ENCODE peak calls at places on chromosomes 3 and 15, in seven cellular contexts. One of them, this sample, is unnamed.

GRCh38 chr3:156902916-156903315 is 76.8 kb downstream of the LEKR1 start:
- DNase-seq in prostate gland: no peak
- DNase-seq in lower leg skin: no peak
- DNase-seq in heart left ventricle: no peak
- DNase-seq in A549: no peak
- DNase-seq in esophagus squamous epithelium: no peak
- DNase-seq in K562: no peak
- DNase-seq in this sample: no peak

GRCh38 chr3:128590948-128591347 is 59.7 kb downstream of the RPN1 start:
- DNase-seq in prostate gland: no peak
- DNase-seq in lower leg skin: no peak
- DNase-seq in heart left ventricle: no peak
- DNase-seq in A549: no peak
- DNase-seq in esophagus squamous epithelium: no peak
- DNase-seq in K562: peak
- DNase-seq in this sample: no peak

GRCh38 chr15:98906712-98907083 is 100.9 kb downstream of the PGPEP1L start:
- DNase-seq in prostate gland: no peak
- DNase-seq in lower leg skin: no peak
- DNase-seq in heart left ventricle: peak
- DNase-seq in A549: no peak
- DNase-seq in esophagus squamous epithelium: no peak
- DNase-seq in K562: no peak
- DNase-seq in this sample: no peak

GRCh38 chr3:37338500-37338899 is 164.1 kb upstream of the LRRFIP2 start:
- DNase-seq in prostate gland: no peak
- DNase-seq in lower leg skin: no peak
- DNase-seq in heart left ventricle: no peak
- DNase-seq in A549: no peak
- DNase-seq in esophagus squamous epithelium: no peak
- DNase-seq in K562: no peak
- DNase-seq in this sample: no peak

GRCh38 chr3:144142151-144142855 is 170.7 kb downstream of the DIPK2A start:
- DNase-seq in prostate gland: no peak
- DNase-seq in lower leg skin: no peak
- DNase-seq in heart left ventricle: peak
- DNase-seq in A549: no peak
- DNase-seq in esophagus squamous epithelium: no peak
- DNase-seq in K562: no peak
- DNase-seq in this sample: no peak

GRCh38 chr15:74893627-74894026 is 3.8 kb downstream of the MPI start:
- DNase-seq in prostate gland: no peak
- DNase-seq in lower leg skin: no peak
- DNase-seq in heart left ventricle: no peak
- DNase-seq in A549: no peak
- DNase-seq in esophagus squamous epithelium: no peak
- DNase-seq in K562: no peak
- DNase-seq in this sample: no peak

GRCh38 chr3:128317698-128318231 is 148.9 kb downstream of the DNAJB8 start:
- DNase-seq in prostate gland: no peak
- DNase-seq in lower leg skin: peak
- DNase-seq in heart left ventricle: no peak
- DNase-seq in A549: no peak
- DNase-seq in esophagus squamous epithelium: no peak
- DNase-seq in K562: no peak
- DNase-seq in this sample: no peak

GRCh38 chr3:124299831-124300230 is 307.9 kb upstream of the ROPN1 start:
- DNase-seq in prostate gland: no peak
- DNase-seq in lower leg skin: no peak
- DNase-seq in heart left ventricle: no peak
- DNase-seq in A549: no peak
- DNase-seq in esophagus squamous epithelium: no peak
- DNase-seq in K562: no peak
- DNase-seq in this sample: no peak

GRCh38 chr15:71752604-71753289 is 57.6 kb upstream of the NR2E3 start:
- DNase-seq in prostate gland: peak
- DNase-seq in lower leg skin: no peak
- DNase-seq in heart left ventricle: no peak
- DNase-seq in A549: peak
- DNase-seq in esophagus squamous epithelium: no peak
- DNase-seq in K562: no peak
- DNase-seq in this sample: no peak

GRCh38 chr3:189981668-189982067 is 139.0 kb downstream of the P3H2 start:
- DNase-seq in prostate gland: no peak
- DNase-seq in lower leg skin: no peak
- DNase-seq in heart left ventricle: no peak
- DNase-seq in A549: no peak
- DNase-seq in esophagus squamous epithelium: no peak
- DNase-seq in K562: no peak
- DNase-seq in this sample: no peak

GRCh38 chr3:151979914-151980313 is 106.5 kb downstream of the SUCNR1 start:
- DNase-seq in prostate gland: no peak
- DNase-seq in lower leg skin: no peak
- DNase-seq in heart left ventricle: no peak
- DNase-seq in A549: no peak
- DNase-seq in esophagus squamous epithelium: no peak
- DNase-seq in K562: no peak
- DNase-seq in this sample: no peak

GRCh38 chr3:9915252-9916141 is 1.4 kb upstream of the IL17RC start:
- DNase-seq in prostate gland: peak
- DNase-seq in lower leg skin: peak
- DNase-seq in heart left ventricle: peak
- DNase-seq in A549: no peak
- DNase-seq in esophagus squamous epithelium: no peak
- DNase-seq in K562: no peak
- DNase-seq in this sample: peak

GRCh38 chr15:86054338-86054737 is 25.3 kb upstream of the AGBL1 start:
- DNase-seq in prostate gland: no peak
- DNase-seq in lower leg skin: no peak
- DNase-seq in heart left ventricle: no peak
- DNase-seq in A549: no peak
- DNase-seq in esophagus squamous epithelium: no peak
- DNase-seq in K562: no peak
- DNase-seq in this sample: no peak

GRCh38 chr3:139533781-139534443 is 5.6 kb downstream of the RBP1 start:
- DNase-seq in prostate gland: no peak
- DNase-seq in lower leg skin: no peak
- DNase-seq in heart left ventricle: peak
- DNase-seq in A549: no peak
- DNase-seq in esophagus squamous epithelium: no peak
- DNase-seq in K562: peak
- DNase-seq in this sample: no peak

GRCh38 chr3:21634112-21634511 is 116.9 kb downstream of the ZNF385D start:
- DNase-seq in prostate gland: no peak
- DNase-seq in lower leg skin: no peak
- DNase-seq in heart left ventricle: no peak
- DNase-seq in A549: no peak
- DNase-seq in esophagus squamous epithelium: no peak
- DNase-seq in K562: no peak
- DNase-seq in this sample: no peak

GRCh38 chr15:27842526-27842925 is 256.6 kb downstream of the OCA2 start:
- DNase-seq in prostate gland: no peak
- DNase-seq in lower leg skin: no peak
- DNase-seq in heart left ventricle: no peak
- DNase-seq in A549: no peak
- DNase-seq in esophagus squamous epithelium: no peak
- DNase-seq in K562: no peak
- DNase-seq in this sample: no peak

GRCh38 chr15:52789008-52789600 is 1.0 kb downstream of the ONECUT1 start:
- DNase-seq in prostate gland: no peak
- DNase-seq in lower leg skin: no peak
- DNase-seq in heart left ventricle: no peak
- DNase-seq in A549: no peak
- DNase-seq in esophagus squamous epithelium: no peak
- DNase-seq in K562: no peak
- DNase-seq in this sample: no peak

GRCh38 chr3:42855219-42855546 is 20.5 kb downstream of the CYP8B1 start:
- DNase-seq in prostate gland: no peak
- DNase-seq in lower leg skin: no peak
- DNase-seq in heart left ventricle: no peak
- DNase-seq in A549: no peak
- DNase-seq in esophagus squamous epithelium: no peak
- DNase-seq in K562: no peak
- DNase-seq in this sample: no peak

GRCh38 chr15:45664451-45664850 is 29.6 kb downstream of the SQOR start:
- DNase-seq in prostate gland: no peak
- DNase-seq in lower leg skin: no peak
- DNase-seq in heart left ventricle: no peak
- DNase-seq in A549: no peak
- DNase-seq in esophagus squamous epithelium: no peak
- DNase-seq in K562: no peak
- DNase-seq in this sample: no peak

GRCh38 chr3:32428092-32429068 is 36.7 kb downstream of the CMTM7 start:
- DNase-seq in prostate gland: no peak
- DNase-seq in lower leg skin: peak
- DNase-seq in heart left ventricle: no peak
- DNase-seq in A549: no peak
- DNase-seq in esophagus squamous epithelium: no peak
- DNase-seq in K562: no peak
- DNase-seq in this sample: no peak

GRCh38 chr15:64151727-64152506 is at the start of gene SNX22:
- DNase-seq in prostate gland: no peak
- DNase-seq in lower leg skin: peak
- DNase-seq in heart left ventricle: no peak
- DNase-seq in A549: no peak
- DNase-seq in esophagus squamous epithelium: no peak
- DNase-seq in K562: no peak
- DNase-seq in this sample: no peak

GRCh38 chr3:71055602-71056001 is 527.9 kb downstream of the FOXP1 start:
- DNase-seq in prostate gland: peak
- DNase-seq in lower leg skin: no peak
- DNase-seq in heart left ventricle: no peak
- DNase-seq in A549: no peak
- DNase-seq in esophagus squamous epithelium: no peak
- DNase-seq in K562: no peak
- DNase-seq in this sample: no peak

GRCh38 chr3:129164500-129164899 is 3.6 kb upstream of the ISY1 start:
- DNase-seq in prostate gland: no peak
- DNase-seq in lower leg skin: no peak
- DNase-seq in heart left ventricle: no peak
- DNase-seq in A549: no peak
- DNase-seq in esophagus squamous epithelium: no peak
- DNase-seq in K562: no peak
- DNase-seq in this sample: no peak

GRCh38 chr3:99394831-99395733 is 243.3 kb upstream of the COL8A1 start:
- DNase-seq in prostate gland: no peak
- DNase-seq in lower leg skin: no peak
- DNase-seq in heart left ventricle: no peak
- DNase-seq in A549: no peak
- DNase-seq in esophagus squamous epithelium: no peak
- DNase-seq in K562: no peak
- DNase-seq in this sample: no peak

GRCh38 chr15:29968099-29968892 is 114.5 kb upstream of the GOLGA8J start:
- DNase-seq in prostate gland: no peak
- DNase-seq in lower leg skin: no peak
- DNase-seq in heart left ventricle: no peak
- DNase-seq in A549: peak
- DNase-seq in esophagus squamous epithelium: no peak
- DNase-seq in K562: no peak
- DNase-seq in this sample: no peak

GRCh38 chr15:88621789-88622604 is 857 bp downstream of the AEN start:
- DNase-seq in prostate gland: no peak
- DNase-seq in lower leg skin: no peak
- DNase-seq in heart left ventricle: no peak
- DNase-seq in A549: peak
- DNase-seq in esophagus squamous epithelium: no peak
- DNase-seq in K562: no peak
- DNase-seq in this sample: no peak
- TF ChIP-seq POLR2A in prostate gland: no peak
- TF ChIP-seq POLR2A in lower leg skin: no peak
- TF ChIP-seq POLR2A in heart left ventricle: no peak
- TF ChIP-seq POLR2A in A549: no peak
- TF ChIP-seq POLR2A in esophagus squamous epithelium: no peak
- TF ChIP-seq POLR2A in K562: peak
- TF ChIP-seq POLR2A in this sample: no peak

GRCh38 chr3:53185761-53186465 is 24.9 kb downstream of the PRKCD start:
- DNase-seq in prostate gland: no peak
- DNase-seq in lower leg skin: no peak
- DNase-seq in heart left ventricle: no peak
- DNase-seq in A549: no peak
- DNase-seq in esophagus squamous epithelium: no peak
- DNase-seq in K562: no peak
- DNase-seq in this sample: no peak

GRCh38 chr3:53186726-53187125 is 25.7 kb downstream of the PRKCD start:
- DNase-seq in prostate gland: no peak
- DNase-seq in lower leg skin: no peak
- DNase-seq in heart left ventricle: no peak
- DNase-seq in A549: no peak
- DNase-seq in esophagus squamous epithelium: no peak
- DNase-seq in K562: no peak
- DNase-seq in this sample: no peak

GRCh38 chr3:53183514-53183913 is 22.5 kb downstream of the PRKCD start:
- DNase-seq in prostate gland: no peak
- DNase-seq in lower leg skin: no peak
- DNase-seq in heart left ventricle: peak
- DNase-seq in A549: no peak
- DNase-seq in esophagus squamous epithelium: no peak
- DNase-seq in K562: no peak
- DNase-seq in this sample: no peak

GRCh38 chr3:53182759-53183355 is 21.8 kb downstream of the PRKCD start:
- DNase-seq in prostate gland: no peak
- DNase-seq in lower leg skin: no peak
- DNase-seq in heart left ventricle: no peak
- DNase-seq in A549: no peak
- DNase-seq in esophagus squamous epithelium: no peak
- DNase-seq in K562: no peak
- DNase-seq in this sample: no peak

DNA sequence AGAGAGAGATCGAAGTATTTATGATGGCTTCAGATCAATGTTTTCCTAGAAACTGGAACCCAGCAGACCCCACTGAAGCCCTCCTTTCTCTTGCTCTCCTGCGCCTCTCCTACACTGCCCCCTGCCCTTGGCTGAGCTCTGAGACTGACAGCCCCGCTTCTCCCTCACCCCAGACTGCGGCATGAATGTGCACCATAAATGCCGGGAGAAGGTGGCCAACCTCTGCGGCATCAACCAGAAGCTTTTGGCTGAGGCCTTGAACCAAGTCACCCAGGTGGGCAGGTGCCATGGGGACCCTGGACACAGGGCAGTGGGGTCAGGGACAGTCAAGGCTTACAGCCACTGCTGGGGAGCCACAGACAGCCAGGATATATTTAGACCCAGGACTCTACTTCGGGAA is 23.7 kb downstream of the PRKCD start:
- DNase-seq in prostate gland: no peak
- DNase-seq in lower leg skin: no peak
- DNase-seq in heart left ventricle: peak
- DNase-seq in A549: no peak
- DNase-seq in esophagus squamous epithelium: no peak
- DNase-seq in K562: no peak
- DNase-seq in this sample: peak
- TF ChIP-seq POLR2A in prostate gland: no peak
- TF ChIP-seq POLR2A in lower leg skin: no peak
- TF ChIP-seq POLR2A in heart left ventricle: no peak
- TF ChIP-seq POLR2A in A549: no peak
- TF ChIP-seq POLR2A in esophagus squamous epithelium: no peak
- TF ChIP-seq POLR2A in K562: no peak
- TF ChIP-seq POLR2A in this sample: no peak

GRCh38 chr15:93028632-93029612 is 60.1 kb downstream of the RGMA start:
- DNase-seq in prostate gland: peak
- DNase-seq in lower leg skin: peak
- DNase-seq in heart left ventricle: peak
- DNase-seq in A549: no peak
- DNase-seq in esophagus squamous epithelium: no peak
- DNase-seq in K562: no peak
- DNase-seq in this sample: peak
- TF ChIP-seq POLR2A in prostate gland: no peak
- TF ChIP-seq POLR2A in lower leg skin: no peak
- TF ChIP-seq POLR2A in heart left ventricle: no peak
- TF ChIP-seq POLR2A in A549: no peak
- TF ChIP-seq POLR2A in esophagus squamous epithelium: no peak
- TF ChIP-seq POLR2A in K562: no peak
- TF ChIP-seq POLR2A in this sample: no peak

GRCh38 chr3:149658444-149659172 is 783 bp upstream of the WWTR1 start:
- DNase-seq in prostate gland: peak
- DNase-seq in lower leg skin: peak
- DNase-seq in heart left ventricle: peak
- DNase-seq in A549: peak
- DNase-seq in esophagus squamous epithelium: no peak
- DNase-seq in K562: no peak
- DNase-seq in this sample: peak
- TF ChIP-seq POLR2A in prostate gland: no peak
- TF ChIP-seq POLR2A in lower leg skin: no peak
- TF ChIP-seq POLR2A in heart left ventricle: no peak
- TF ChIP-seq POLR2A in A549: no peak
- TF ChIP-seq POLR2A in esophagus squamous epithelium: no peak
- TF ChIP-seq POLR2A in K562: no peak
- TF ChIP-seq POLR2A in this sample: no peak